ENCODE peak calls at places on chromosomes 4 and X, in eight cellular contexts. Z is stomach, V is heart left ventricle, F is HCT116, J is Peyer's patch, I is esophagus muscularis mucosa, K is body of pancreas, T is suprapubic skin. D is an unnamed sample.

GRCh38 chr4:121227254-121227867 is 63.2 kb upstream of the TNIP3 start:
- DNase-seq in Z (no peak), V (no peak), F (peak; percentile 3), J (no peak), I (no peak), K (no peak), T (no peak), D (no peak)

GRCh38 chr4:99029852-99030251 is 34.3 kb downstream of the METAP1 start:
- DNase-seq in Z (no peak), V (no peak), F (no peak), J (no peak), I (no peak), K (no peak), T (no peak), D (no peak)

GRCh38 chrX:68822641-68823410 is 6.0 kb upstream of the EFNB1 start:
- DNase-seq in Z (no peak), V (peak; percentile 56), F (peak; percentile 23), J (no peak), I (peak; percentile 70), K (peak; percentile 54), T (no peak), D (no peak)

GRCh38 chr4:24262084-24262483 is 322.3 kb downstream of the DHX15 start:
- DNase-seq in Z (no peak), V (no peak), F (no peak), J (no peak), I (no peak), K (no peak), T (no peak), D (no peak)

GRCh38 chr4:15888515-15888914 is 50.0 kb downstream of the FGFBP1 start:
- DNase-seq in Z (no peak), V (no peak), F (no peak), J (no peak), I (no peak), K (no peak), T (no peak), D (no peak)

GRCh38 chr4:176840166-176840565 is 47.4 kb upstream of the VEGFC start:
- DNase-seq in Z (no peak), V (no peak), F (no peak), J (no peak), I (no peak), K (no peak), T (no peak), D (no peak)

GRCh38 chr4:6561706-6562371 is 13.2 kb upstream of the MAN2B2 start:
- DNase-seq in Z (no peak), V (no peak), F (no peak), J (no peak), I (no peak), K (no peak), T (no peak), D (no peak)

GRCh38 chr4:152369903-152370296 is 166.0 kb downstream of the FBXW7 start:
- DNase-seq in Z (no peak), V (no peak), F (no peak), J (no peak), I (no peak), K (no peak), T (no peak), D (no peak)

GRCh38 chr4:141833209-141833608 is 196.8 kb downstream of the IL15 start:
- DNase-seq in Z (no peak), V (no peak), F (no peak), J (no peak), I (no peak), K (no peak), T (no peak), D (no peak)

GRCh38 chrX:44203791-44204190 is 139.7 kb downstream of the EFHC2 start:
- DNase-seq in Z (no peak), V (no peak), F (peak; percentile 12), J (no peak), I (no peak), K (no peak), T (no peak), D (no peak)

GRCh38 chr4:119517361-119518229 is 111.0 kb downstream of the PDE5A start:
- DNase-seq in Z (no peak), V (no peak), F (no peak), J (no peak), I (no peak), K (no peak), T (no peak), D (no peak)

GRCh38 chr4:152220201-152220666 is 315.7 kb downstream of the FBXW7 start:
- DNase-seq in Z (no peak), V (no peak), F (no peak), J (no peak), I (peak; percentile 87), K (no peak), T (no peak), D (no peak)

GRCh38 chr4:142976482-142976881 is 130.4 kb upstream of the INPP4B start:
- DNase-seq in Z (no peak), V (no peak), F (no peak), J (no peak), I (no peak), K (no peak), T (no peak), D (no peak)

GRCh38 chr4:147768113-147768512 is 36.2 kb downstream of the ARHGAP10 start:
- DNase-seq in Z (no peak), V (no peak), F (no peak), J (no peak), I (no peak), K (no peak), T (no peak), D (peak; percentile 74)

GRCh38 chrX:153411255-153411987 is at the start of gene ZFP92:
- DNase-seq in Z (peak; percentile 28), V (peak; percentile 45), F (no peak), J (peak; percentile 31), I (no peak), K (peak; percentile 30), T (no peak), D (no peak)

GRCh38 chrX:129961180-129962083 is 21.0 kb upstream of the BCORL1 start:
- DNase-seq in Z (peak; percentile 75), V (peak; percentile 55), F (peak; percentile 12), J (peak; percentile 82), I (no peak), K (peak; percentile 83), T (peak; percentile 81), D (no peak)

GRCh38 chrX:98480606-98481005 is 1596.9 kb downstream of the RPA4 start:
- DNase-seq in Z (no peak), V (no peak), F (no peak), J (no peak), I (no peak), K (no peak), T (no peak), D (no peak)

GRCh38 chr4:142315999-142316398 is 530.1 kb downstream of the INPP4B start:
- DNase-seq in Z (no peak), V (no peak), F (no peak), J (no peak), I (no peak), K (no peak), T (no peak), D (no peak)

GRCh38 chr4:3685081-3685645 is 81.0 kb upstream of the ADRA2C start:
- DNase-seq in Z (no peak), V (no peak), F (no peak), J (no peak), I (no peak), K (no peak), T (peak; percentile 49), D (peak; percentile 3)

GRCh38 chrX:121322159-121322558 is 274.7 kb downstream of the GLUD2 start:
- DNase-seq in Z (no peak), V (no peak), F (no peak), J (no peak), I (no peak), K (no peak), T (no peak), D (no peak)
- TF ChIP-seq CTCF in Z (no peak), V (no peak), F (peak; percentile 18), J (no peak), I (no peak), K (no peak), T (no peak), D (no peak)

GRCh38 chr4:122701965-122702364 is 30.5 kb upstream of the BBS12 start:
- DNase-seq in Z (no peak), V (no peak), F (no peak), J (no peak), I (no peak), K (no peak), T (no peak), D (no peak)

GRCh38 chr4:122701061-122701460 is 31.4 kb upstream of the BBS12 start:
- DNase-seq in Z (no peak), V (no peak), F (no peak), J (no peak), I (no peak), K (no peak), T (no peak), D (no peak)

GRCh38 chr4:122703868-122704267 is 28.6 kb upstream of the BBS12 start:
- DNase-seq in Z (no peak), V (no peak), F (no peak), J (no peak), I (no peak), K (no peak), T (no peak), D (no peak)

GRCh38 chr4:122702939-122703338 is 29.6 kb upstream of the BBS12 start:
- DNase-seq in Z (peak; percentile 68), V (no peak), F (no peak), J (no peak), I (no peak), K (peak; percentile 52), T (no peak), D (no peak)

GRCh38 chr4:122700178-122700725 is 32.3 kb upstream of the BBS12 start:
- DNase-seq in Z (no peak), V (peak; percentile 85), F (peak; percentile 18), J (no peak), I (peak; percentile 89), K (peak; percentile 67), T (no peak), D (peak; percentile 65)
- TF ChIP-seq POLR2A in Z (no peak), V (no peak), F (no peak), J (no peak), I (no peak), K (no peak), T (no peak), D (no peak)

GRCh38 chr4:7906171-7906581 is 33.5 kb downstream of the AFAP1 start:
- DNase-seq in Z (no peak), V (no peak), F (no peak), J (no peak), I (no peak), K (no peak), T (no peak), D (no peak)
- TF ChIP-seq CTCF in Z (no peak), V (no peak), F (no peak), J (no peak), I (no peak), K (no peak), T (no peak), D (no peak)

GRCh38 chr4:687975-688694 is 816 bp downstream of the SLC49A3 start:
- DNase-seq in Z (peak; percentile 49), V (peak; percentile 47), F (no peak), J (no peak), I (no peak), K (peak; percentile 55), T (peak; percentile 77), D (peak; percentile 63)

GRCh38 chr4:685681-686218 is 3.2 kb downstream of the SLC49A3 start:
- DNase-seq in Z (no peak), V (peak; percentile 35), F (no peak), J (no peak), I (no peak), K (no peak), T (peak; percentile 75), D (no peak)

GRCh38 chr4:686371-687040 is 2.4 kb downstream of the SLC49A3 start:
- DNase-seq in Z (no peak), V (peak; percentile 37), F (no peak), J (no peak), I (no peak), K (no peak), T (no peak), D (no peak)

GRCh38 chr4:688695-689497 is at the start of gene SLC49A3:
- DNase-seq in Z (peak; percentile 53), V (peak; percentile 57), F (no peak), J (no peak), I (no peak), K (no peak), T (peak; percentile 81), D (no peak)

GRCh38 chr4:687048-687974 is 1.6 kb downstream of the SLC49A3 start:
- DNase-seq in Z (peak; percentile 90), V (peak; percentile 97), F (peak; percentile 66), J (peak; percentile 54), I (peak; percentile 97), K (peak; percentile 77), T (peak; percentile 96), D (peak; percentile 95)
- TF ChIP-seq POLR2A in Z (no peak), V (no peak), F (no peak), J (peak; percentile 25), I (peak; percentile 43), K (no peak), T (peak; percentile 24), D (peak; percentile 82)

D was measured in gastrocnemius medialis.